ENCODE peak calls at places on chromosomes 12 and 14, in eight cellular contexts. A, W, V, J, E, Q, H and T are unnamed samples. For H3K27me3, the result is how much of the 10 kb centered on the place peaks cover.

GRCh38 chr12:89244536-89244935 is 107.8 kb downstream of the DUSP6 start:
- DNase-seq in E (peak), V (no peak), H (no peak), Q (no peak), W (no peak), A (peak), J (no peak), T (no peak)

GRCh38 chr14:55221186-55221585 is 29.8 kb upstream of the DLGAP5 start:
- DNase-seq in J (no peak), V (peak), W (no peak), Q (no peak), H (no peak), A (no peak), E (peak), T (no peak)

GRCh38 chr12:100168562-100168961 is 25.9 kb upstream of the BLTP3B start:
- DNase-seq in Q (no peak), J (no peak), A (no peak), V (no peak), W (no peak), E (no peak), H (no peak), T (no peak)

GRCh38 chr12:52566847-52567291 is 6.8 kb downstream of the KRT74 start:
- DNase-seq in Q (no peak), J (no peak), E (no peak), V (no peak), A (peak), H (no peak), W (no peak), T (no peak)

GRCh38 chr12:56804169-56804568 is 41.0 kb downstream of the HSD17B6 start:
- DNase-seq in V (no peak), W (no peak), H (no peak), E (no peak), Q (no peak), A (no peak), J (no peak), T (peak)

GRCh38 chr12:95057431-95057830 is 16.0 kb downstream of the NR2C1 start:
- DNase-seq in E (peak), H (no peak), J (no peak), V (no peak), Q (no peak), A (no peak), W (no peak), T (no peak)

GRCh38 chr12:113184098-113184899 is 979 bp downstream of the DDX54 start:
- DNase-seq in Q (no peak), V (no peak), J (no peak), E (peak), A (no peak), H (peak), W (no peak), T (no peak)

GRCh38 chr12:68358532-68359485 is 26.6 kb upstream of the MDM1 start:
- DNase-seq in H (no peak), Q (peak), E (peak), A (peak), W (no peak), J (peak), V (peak), T (peak)

GRCh38 chr14:58171090-58171489 is 19.1 kb upstream of the ARMH4 start:
- DNase-seq in W (no peak), E (peak), J (no peak), A (peak), Q (peak), H (peak), V (peak), T (peak)

GRCh38 chr12:52086944-52087835 is 7.7 kb downstream of the SMIM41 start:
- DNase-seq in H (no peak), J (no peak), W (no peak), V (no peak), Q (no peak), A (no peak), E (no peak), T (no peak)

GRCh38 chr14:85439696-85440328 is 90.1 kb upstream of the FLRT2 start:
- DNase-seq in V (no peak), A (peak), E (peak), H (no peak), W (no peak), J (no peak), Q (no peak), T (peak)

GRCh38 chr14:90666571-90666970 is 149.7 kb downstream of the TTC7B start:
- DNase-seq in J (no peak), V (no peak), E (no peak), A (no peak), Q (no peak), H (no peak), W (no peak), T (no peak)

GRCh38 chr12:49706351-49707126 is 666 bp downstream of the FMNL3 start:
- DNase-seq in J (peak), E (peak), W (no peak), V (no peak), H (peak), Q (peak), A (peak), T (peak)

GRCh38 chr12:62466018-62466595 is 519 bp upstream of the MON2 start:
- DNase-seq in E (peak), A (peak), V (no peak), Q (peak), H (no peak), W (no peak), J (peak), T (peak)

GRCh38 chr14:103141117-103141796 is 18.0 kb downstream of the TNFAIP2 start:
- DNase-seq in Q (peak), W (no peak), E (no peak), A (peak), H (peak), J (peak), V (peak), T (no peak)

GRCh38 chr14:24051789-24052655 is at the start of gene CARMIL3:
- DNase-seq in H (peak), A (peak), W (no peak), Q (peak), E (peak), V (no peak), J (peak), T (peak)
- H3K4me3 ChIP-seq in H (peak), A (peak), W (peak), Q (peak), E (peak), V (peak), J (peak), T (peak)

GRCh38 chr14:73789996-73790581 is 61.5 kb upstream of the PTGR2 start:
- DNase-seq in A (no peak), Q (no peak), E (peak), W (no peak), J (no peak), V (no peak), H (no peak), T (peak)
- H3K27me3 ChIP-seq in A (under half), Q (under half), E (under half), W (under half), J (under half), V (under half), H (under half), T (under half)

GRCh38 chr14:35121026-35121886 is 534 bp downstream of the PPP2R3C start:
- DNase-seq in E (no peak), Q (no peak), A (no peak), H (peak), W (no peak), V (no peak), J (no peak), T (peak)

GRCh38 chr14:35123388-35123703 is 994 bp downstream of the PRORP start:
- DNase-seq in V (no peak), J (no peak), E (no peak), W (no peak), H (no peak), Q (no peak), A (no peak), T (no peak)

GRCh38 chr14:35122696-35123387 is 490 bp downstream of the PRORP start:
- DNase-seq in V (peak), H (no peak), E (peak), Q (no peak), W (no peak), J (no peak), A (peak), T (no peak)

GRCh38 chr14:35121887-35122695 is at the start of the genes PPP2R3C and PRORP:
- DNase-seq in E (peak), Q (peak), A (peak), V (peak), W (peak), J (peak), H (peak), T (peak)

GRCh38 chr14:35124127-35124526 is 1.8 kb downstream of the PRORP start:
- DNase-seq in J (no peak), V (no peak), A (no peak), Q (no peak), H (no peak), W (no peak), E (no peak), T (no peak)
- H3K4me3 ChIP-seq in J (peak), V (no peak), A (no peak), Q (no peak), H (no peak), W (no peak), E (no peak), T (no peak)

GRCh38 chr12:3491938-3492867 is 1.2 kb downstream of the PRMT8 start:
- DNase-seq in Q (peak), E (peak), A (peak), H (peak), J (no peak), W (no peak), V (no peak), T (peak)

GRCh38 chr12:3492868-3493224 is 1.8 kb downstream of the PRMT8 start:
- DNase-seq in Q (no peak), W (no peak), E (no peak), J (no peak), A (no peak), H (no peak), V (no peak), T (no peak)

GRCh38 chr12:3493225-3494049 is 2.4 kb downstream of the PRMT8 start:
- DNase-seq in A (no peak), H (no peak), Q (no peak), E (no peak), J (no peak), V (no peak), W (no peak), T (no peak)

GRCh38 chr12:3496964-3497363 is 6.0 kb downstream of the PRMT8 start:
- DNase-seq in Q (no peak), V (no peak), E (no peak), H (peak), W (no peak), A (peak), J (no peak), T (no peak)
- H3K27me3 ChIP-seq in Q (under half), V (under half), E (under half), H (under half), W (half or more), A (under half), J (under half), T (under half)

DNA sequence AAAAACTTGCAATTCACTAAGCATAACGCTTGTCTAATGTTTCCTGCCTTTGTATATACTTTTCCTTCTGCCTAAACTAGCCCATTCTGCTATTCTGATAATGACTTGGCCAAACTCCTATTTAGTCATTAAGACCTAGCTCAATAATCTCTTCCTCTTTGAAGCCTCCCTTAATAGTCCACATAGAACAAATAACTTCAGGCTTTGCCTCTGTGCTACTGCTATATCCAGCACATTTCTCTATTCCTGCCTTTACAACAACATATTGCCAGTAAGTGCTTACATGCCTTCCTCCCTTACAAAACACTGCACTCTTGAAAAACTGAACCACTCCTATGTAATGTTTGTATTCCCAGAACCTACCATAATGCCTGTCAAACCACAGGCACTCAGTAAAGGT is 13.8 kb downstream of the PRICKLE1 start:
- DNase-seq in E (no peak), V (no peak), Q (no peak), A (no peak), J (no peak), W (no peak), H (no peak), T (no peak)
- H3K4me3 ChIP-seq in E (no peak), V (no peak), Q (no peak), A (no peak), J (no peak), W (no peak), H (no peak), T (no peak)